ENCODE peak calls at places on chromosome 18, in nine cellular contexts. One of them, this sample, is unnamed.

GRCh38 chr18:37564796-37565137 is 831 bp downstream of the CELF4 start:
- DNase-seq in effector memory CD4-positive, alpha-beta T cell: no peak
- DNase-seq in aorta: peak; percentile 88
- DNase-seq in CD8-positive, alpha-beta T cell: no peak
- DNase-seq in cardiac muscle cell: peak; percentile 80
- DNase-seq in psoas muscle: peak; percentile 50
- DNase-seq in H1: peak; percentile 92
- DNase-seq in PC-3: peak; percentile 4
- DNase-seq in transverse colon: peak; percentile 14
- DNase-seq in this sample: peak; percentile 73

GRCh38 chr18:56770873-56771272 is 119.7 kb downstream of the WDR7 start:
- DNase-seq in transverse colon: no peak
- DNase-seq in aorta: no peak
- DNase-seq in CD8-positive, alpha-beta T cell: no peak
- DNase-seq in psoas muscle: no peak
- DNase-seq in H1: no peak
- DNase-seq in cardiac muscle cell: peak; percentile 6
- DNase-seq in effector memory CD4-positive, alpha-beta T cell: no peak
- DNase-seq in PC-3: no peak
- DNase-seq in this sample: no peak

GRCh38 chr18:49949991-49950395 is 136.7 kb upstream of the ACAA2 start:
- DNase-seq in effector memory CD4-positive, alpha-beta T cell: no peak
- DNase-seq in cardiac muscle cell: no peak
- DNase-seq in H1: no peak
- DNase-seq in CD8-positive, alpha-beta T cell: no peak
- DNase-seq in psoas muscle: no peak
- DNase-seq in PC-3: no peak
- DNase-seq in aorta: no peak
- DNase-seq in transverse colon: no peak
- DNase-seq in this sample: no peak

GRCh38 chr18:78686976-78687685 is 292.5 kb upstream of the SALL3 start:
- DNase-seq in aorta: no peak
- DNase-seq in PC-3: no peak
- DNase-seq in CD8-positive, alpha-beta T cell: no peak
- DNase-seq in transverse colon: no peak
- DNase-seq in psoas muscle: no peak
- DNase-seq in H1: no peak
- DNase-seq in cardiac muscle cell: no peak
- DNase-seq in effector memory CD4-positive, alpha-beta T cell: no peak
- DNase-seq in this sample: no peak

GRCh38 chr18:741931-742512 is 29.6 kb upstream of the ENOSF1 start:
- DNase-seq in CD8-positive, alpha-beta T cell: no peak
- DNase-seq in aorta: no peak
- DNase-seq in PC-3: peak; percentile 53
- DNase-seq in transverse colon: no peak
- DNase-seq in psoas muscle: no peak
- DNase-seq in effector memory CD4-positive, alpha-beta T cell: no peak
- DNase-seq in cardiac muscle cell: peak; percentile 69
- DNase-seq in H1: no peak
- DNase-seq in this sample: no peak

GRCh38 chr18:69968073-69968472 is 20.4 kb upstream of the CD226 start:
- DNase-seq in PC-3: no peak
- DNase-seq in psoas muscle: no peak
- DNase-seq in transverse colon: no peak
- DNase-seq in cardiac muscle cell: no peak
- DNase-seq in aorta: no peak
- DNase-seq in CD8-positive, alpha-beta T cell: peak; percentile 43
- DNase-seq in effector memory CD4-positive, alpha-beta T cell: no peak
- DNase-seq in H1: no peak
- DNase-seq in this sample: no peak

GRCh38 chr18:50083708-50084107 is 111.2 kb downstream of the MYO5B start:
- DNase-seq in psoas muscle: no peak
- DNase-seq in cardiac muscle cell: no peak
- DNase-seq in CD8-positive, alpha-beta T cell: no peak
- DNase-seq in transverse colon: no peak
- DNase-seq in H1: no peak
- DNase-seq in effector memory CD4-positive, alpha-beta T cell: no peak
- DNase-seq in PC-3: no peak
- DNase-seq in aorta: no peak
- DNase-seq in this sample: no peak

GRCh38 chr18:55220523-55220922 is 261.3 kb upstream of the CCDC68 start:
- DNase-seq in H1: no peak
- DNase-seq in CD8-positive, alpha-beta T cell: no peak
- DNase-seq in effector memory CD4-positive, alpha-beta T cell: no peak
- DNase-seq in psoas muscle: no peak
- DNase-seq in PC-3: no peak
- DNase-seq in transverse colon: no peak
- DNase-seq in aorta: no peak
- DNase-seq in cardiac muscle cell: no peak
- DNase-seq in this sample: no peak

GRCh38 chr18:25795178-25795577 is 295.2 kb downstream of the SS18 start:
- DNase-seq in cardiac muscle cell: no peak
- DNase-seq in effector memory CD4-positive, alpha-beta T cell: no peak
- DNase-seq in transverse colon: no peak
- DNase-seq in PC-3: no peak
- DNase-seq in aorta: no peak
- DNase-seq in psoas muscle: no peak
- DNase-seq in CD8-positive, alpha-beta T cell: no peak
- DNase-seq in H1: no peak
- DNase-seq in this sample: no peak

GRCh38 chr18:54386043-54386442 is 28.3 kb downstream of the C18orf54 start:
- DNase-seq in aorta: no peak
- DNase-seq in transverse colon: no peak
- DNase-seq in CD8-positive, alpha-beta T cell: no peak
- DNase-seq in effector memory CD4-positive, alpha-beta T cell: no peak
- DNase-seq in cardiac muscle cell: no peak
- DNase-seq in H1: no peak
- DNase-seq in PC-3: no peak
- DNase-seq in psoas muscle: no peak
- DNase-seq in this sample: no peak

GRCh38 chr18:42414756-42415454 is 459.9 kb downstream of the PIK3C3 start:
- DNase-seq in psoas muscle: no peak
- DNase-seq in CD8-positive, alpha-beta T cell: no peak
- DNase-seq in cardiac muscle cell: peak; percentile 81
- DNase-seq in aorta: no peak
- DNase-seq in H1: no peak
- DNase-seq in transverse colon: no peak
- DNase-seq in PC-3: no peak
- DNase-seq in effector memory CD4-positive, alpha-beta T cell: no peak
- DNase-seq in this sample: no peak

GRCh38 chr18:37778417-37779165 is 213.0 kb upstream of the CELF4 start:
- DNase-seq in cardiac muscle cell: peak; percentile 70
- DNase-seq in H1: peak; percentile 97
- DNase-seq in psoas muscle: peak; percentile 44
- DNase-seq in effector memory CD4-positive, alpha-beta T cell: no peak
- DNase-seq in PC-3: peak; percentile 21
- DNase-seq in transverse colon: peak; percentile 43
- DNase-seq in aorta: peak; percentile 83
- DNase-seq in CD8-positive, alpha-beta T cell: no peak
- DNase-seq in this sample: peak; percentile 66

GRCh38 chr18:413263-413662 is 87.2 kb downstream of the COLEC12 start:
- DNase-seq in cardiac muscle cell: peak; percentile 47
- DNase-seq in transverse colon: no peak
- DNase-seq in H1: no peak
- DNase-seq in psoas muscle: no peak
- DNase-seq in PC-3: peak; percentile 40
- DNase-seq in aorta: no peak
- DNase-seq in CD8-positive, alpha-beta T cell: no peak
- DNase-seq in effector memory CD4-positive, alpha-beta T cell: no peak
- DNase-seq in this sample: no peak

GRCh38 chr18:36903215-36903928 is 74.4 kb downstream of the KIAA1328 start:
- DNase-seq in effector memory CD4-positive, alpha-beta T cell: no peak
- DNase-seq in aorta: no peak
- DNase-seq in transverse colon: no peak
- DNase-seq in PC-3: no peak
- DNase-seq in psoas muscle: no peak
- DNase-seq in cardiac muscle cell: peak; percentile 50
- DNase-seq in H1: no peak
- DNase-seq in CD8-positive, alpha-beta T cell: no peak
- DNase-seq in this sample: no peak

GRCh38 chr18:75211002-75211621 is 515 bp downstream of the TSHZ1 start:
- DNase-seq in effector memory CD4-positive, alpha-beta T cell: no peak
- DNase-seq in CD8-positive, alpha-beta T cell: peak; percentile 38
- DNase-seq in psoas muscle: peak; percentile 23
- DNase-seq in transverse colon: peak; percentile 21
- DNase-seq in aorta: no peak
- DNase-seq in H1: no peak
- DNase-seq in PC-3: no peak
- DNase-seq in cardiac muscle cell: peak; percentile 40
- DNase-seq in this sample: no peak

GRCh38 chr18:31685097-31686082 is 1.0 kb upstream of the B4GALT6 start:
- DNase-seq in effector memory CD4-positive, alpha-beta T cell: no peak
- DNase-seq in CD8-positive, alpha-beta T cell: peak; percentile 19
- DNase-seq in psoas muscle: peak; percentile 66
- DNase-seq in aorta: peak; percentile 89
- DNase-seq in PC-3: peak; percentile 48
- DNase-seq in H1: peak; percentile 86
- DNase-seq in transverse colon: peak; percentile 76
- DNase-seq in cardiac muscle cell: peak; percentile 88
- DNase-seq in this sample: peak; percentile 84

GRCh38 chr18:77067315-77068061 is 65.1 kb downstream of the MBP start:
- DNase-seq in cardiac muscle cell: peak; percentile 92
- DNase-seq in H1: no peak
- DNase-seq in aorta: peak; percentile 91
- DNase-seq in transverse colon: peak; percentile 63
- DNase-seq in PC-3: peak; percentile 86
- DNase-seq in effector memory CD4-positive, alpha-beta T cell: peak; percentile 43
- DNase-seq in psoas muscle: peak; percentile 70
- DNase-seq in CD8-positive, alpha-beta T cell: peak; percentile 75
- DNase-seq in this sample: peak; percentile 73

GRCh38 chr18:71485578-71485977 is 1058.6 kb downstream of the CBLN2 start:
- DNase-seq in PC-3: peak; percentile 50
- DNase-seq in cardiac muscle cell: peak; percentile 42
- DNase-seq in H1: no peak
- DNase-seq in aorta: no peak
- DNase-seq in transverse colon: no peak
- DNase-seq in effector memory CD4-positive, alpha-beta T cell: no peak
- DNase-seq in psoas muscle: no peak
- DNase-seq in CD8-positive, alpha-beta T cell: no peak
- DNase-seq in this sample: no peak

GRCh38 chr18:62537946-62538345 is 15.1 kb downstream of the ZCCHC2 start:
- DNase-seq in H1: no peak
- DNase-seq in transverse colon: no peak
- DNase-seq in effector memory CD4-positive, alpha-beta T cell: no peak
- DNase-seq in psoas muscle: no peak
- DNase-seq in PC-3: peak; percentile 74
- DNase-seq in aorta: no peak
- DNase-seq in cardiac muscle cell: no peak
- DNase-seq in CD8-positive, alpha-beta T cell: no peak
- DNase-seq in this sample: no peak
- H3K4me1 ChIP-seq in H1: no peaks in the 10 kb centered on the region
- H3K4me1 ChIP-seq in transverse colon: no peaks in the 10 kb centered on the region
- H3K4me1 ChIP-seq in effector memory CD4-positive, alpha-beta T cell: no peaks in the 10 kb centered on the region
- H3K4me1 ChIP-seq in psoas muscle: peaks cover 9% of the 10 kb centered on the region
- H3K4me1 ChIP-seq in PC-3: peaks cover 24% of the 10 kb centered on the region
- H3K4me1 ChIP-seq in aorta: peaks cover 3% of the 10 kb centered on the region
- H3K4me1 ChIP-seq in cardiac muscle cell: no peaks in the 10 kb centered on the region
- H3K4me1 ChIP-seq in CD8-positive, alpha-beta T cell: peaks cover 9% of the 10 kb centered on the region
- H3K4me1 ChIP-seq in this sample: peaks cover 2% of the 10 kb centered on the region

GRCh38 chr18:22974707-22975106 is 41.6 kb downstream of the RBBP8 start:
- DNase-seq in CD8-positive, alpha-beta T cell: no peak
- DNase-seq in H1: no peak
- DNase-seq in cardiac muscle cell: no peak
- DNase-seq in effector memory CD4-positive, alpha-beta T cell: no peak
- DNase-seq in PC-3: no peak
- DNase-seq in psoas muscle: no peak
- DNase-seq in aorta: no peak
- DNase-seq in transverse colon: peak; percentile 10
- DNase-seq in this sample: no peak
- H3K36me3 ChIP-seq in CD8-positive, alpha-beta T cell: no peaks in the 10 kb centered on the region
- H3K36me3 ChIP-seq in H1: no peaks in the 10 kb centered on the region
- H3K36me3 ChIP-seq in cardiac muscle cell: no peaks in the 10 kb centered on the region
- H3K36me3 ChIP-seq in effector memory CD4-positive, alpha-beta T cell: no peaks in the 10 kb centered on the region
- H3K36me3 ChIP-seq in PC-3: peaks cover 14% of the 10 kb centered on the region
- H3K36me3 ChIP-seq in psoas muscle: no peaks in the 10 kb centered on the region
- H3K36me3 ChIP-seq in aorta: no peaks in the 10 kb centered on the region
- H3K36me3 ChIP-seq in transverse colon: no peaks in the 10 kb centered on the region
- H3K36me3 ChIP-seq in this sample: no peaks in the 10 kb centered on the region

GRCh38 chr18:59846814-59847490 is 52.8 kb upstream of the PMAIP1 start:
- DNase-seq in aorta: no peak
- DNase-seq in PC-3: peak; percentile 61
- DNase-seq in psoas muscle: no peak
- DNase-seq in transverse colon: peak; percentile 80
- DNase-seq in effector memory CD4-positive, alpha-beta T cell: no peak
- DNase-seq in cardiac muscle cell: peak; percentile 38
- DNase-seq in H1: no peak
- DNase-seq in CD8-positive, alpha-beta T cell: no peak
- DNase-seq in this sample: no peak
- H3K4me3 ChIP-seq in aorta: no peak overlapping the region
- H3K4me3 ChIP-seq in PC-3: no peak overlapping the region
- H3K4me3 ChIP-seq in psoas muscle: no peak overlapping the region
- H3K4me3 ChIP-seq in transverse colon: no peak overlapping the region
- H3K4me3 ChIP-seq in effector memory CD4-positive, alpha-beta T cell: no peak overlapping the region
- H3K4me3 ChIP-seq in cardiac muscle cell: no peak overlapping the region
- H3K4me3 ChIP-seq in H1: no peak overlapping the region
- H3K4me3 ChIP-seq in CD8-positive, alpha-beta T cell: no peak overlapping the region
- H3K4me3 ChIP-seq in this sample: no peak overlapping the region

GRCh38 chr18:45457933-45458332 is 157.3 kb upstream of the SLC14A2 start:
- DNase-seq in aorta: no peak
- DNase-seq in CD8-positive, alpha-beta T cell: no peak
- DNase-seq in psoas muscle: no peak
- DNase-seq in cardiac muscle cell: no peak
- DNase-seq in effector memory CD4-positive, alpha-beta T cell: no peak
- DNase-seq in H1: no peak
- DNase-seq in transverse colon: no peak
- DNase-seq in PC-3: no peak
- DNase-seq in this sample: no peak

GRCh38 chr18:45464619-45465018 is 150.7 kb upstream of the SLC14A2 start:
- DNase-seq in transverse colon: no peak
- DNase-seq in aorta: no peak
- DNase-seq in effector memory CD4-positive, alpha-beta T cell: no peak
- DNase-seq in H1: no peak
- DNase-seq in CD8-positive, alpha-beta T cell: no peak
- DNase-seq in PC-3: no peak
- DNase-seq in psoas muscle: no peak
- DNase-seq in cardiac muscle cell: no peak
- DNase-seq in this sample: no peak

GRCh38 chr18:45467307-45467706 is 148.0 kb upstream of the SLC14A2 start:
- DNase-seq in aorta: no peak
- DNase-seq in cardiac muscle cell: no peak
- DNase-seq in H1: no peak
- DNase-seq in transverse colon: no peak
- DNase-seq in CD8-positive, alpha-beta T cell: no peak
- DNase-seq in PC-3: no peak
- DNase-seq in psoas muscle: no peak
- DNase-seq in effector memory CD4-positive, alpha-beta T cell: no peak
- DNase-seq in this sample: no peak

DNA sequence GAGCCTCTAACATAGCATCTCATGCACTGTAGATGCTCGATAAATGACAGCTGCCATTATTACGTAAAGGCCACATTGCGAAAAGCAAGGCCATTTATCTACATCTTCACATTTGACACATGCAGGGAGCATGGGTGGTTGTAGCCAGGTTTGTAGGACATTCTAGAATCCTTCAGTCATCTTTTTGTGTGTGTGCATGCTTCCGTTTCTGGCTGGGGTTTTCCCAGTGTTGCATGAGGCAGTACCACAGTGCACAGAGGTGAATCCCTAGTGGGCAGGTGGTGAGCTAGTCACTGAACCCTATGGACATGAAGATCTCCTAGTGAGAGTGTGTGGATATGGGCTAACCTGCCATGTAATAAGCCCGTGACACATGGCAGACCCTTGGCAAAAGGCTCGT is 151.8 kb upstream of the SLC14A2 start:
- DNase-seq in psoas muscle: no peak
- DNase-seq in effector memory CD4-positive, alpha-beta T cell: no peak
- DNase-seq in cardiac muscle cell: no peak
- DNase-seq in aorta: no peak
- DNase-seq in CD8-positive, alpha-beta T cell: no peak
- DNase-seq in transverse colon: no peak
- DNase-seq in H1: no peak
- DNase-seq in PC-3: no peak
- DNase-seq in this sample: no peak
- H3K4me1 ChIP-seq in psoas muscle: no peaks in the 10 kb centered on the region
- H3K4me1 ChIP-seq in effector memory CD4-positive, alpha-beta T cell: no peaks in the 10 kb centered on the region
- H3K4me1 ChIP-seq in cardiac muscle cell: no peaks in the 10 kb centered on the region
- H3K4me1 ChIP-seq in aorta: no peaks in the 10 kb centered on the region
- H3K4me1 ChIP-seq in CD8-positive, alpha-beta T cell: no peaks in the 10 kb centered on the region
- H3K4me1 ChIP-seq in transverse colon: no peaks in the 10 kb centered on the region
- H3K4me1 ChIP-seq in H1: no peaks in the 10 kb centered on the region
- H3K4me1 ChIP-seq in PC-3: no peaks in the 10 kb centered on the region
- H3K4me1 ChIP-seq in this sample: peaks cover 1% of the 10 kb centered on the region